ENCODE peak calls at places on chromosome 3, in eight cellular contexts. One of them, this sample, is unnamed.

GRCh38 chr3:67291287-67292252 is 293.5 kb downstream of the KBTBD8 start:
- DNase-seq in IMR-90: no peak
- DNase-seq in right lobe of liver: no peak
- DNase-seq in esophagus muscularis mucosa: no peak
- DNase-seq in HCT116: no peak
- DNase-seq in A549: no peak
- DNase-seq in uterus: no peak
- DNase-seq in Peyer's patch: no peak
- DNase-seq in this sample: no peak

GRCh38 chr3:86594838-86595237 is 396.1 kb downstream of the VGLL3 start:
- DNase-seq in A549: no peak
- DNase-seq in IMR-90: no peak
- DNase-seq in esophagus muscularis mucosa: no peak
- DNase-seq in uterus: no peak
- DNase-seq in Peyer's patch: no peak
- DNase-seq in HCT116: no peak
- DNase-seq in right lobe of liver: no peak
- DNase-seq in this sample: no peak

GRCh38 chr3:171125010-171125409 is 98.5 kb upstream of the SLC2A2 start:
- DNase-seq in IMR-90: peak; percentile 51
- DNase-seq in esophagus muscularis mucosa: no peak
- DNase-seq in Peyer's patch: no peak
- DNase-seq in A549: no peak
- DNase-seq in HCT116: no peak
- DNase-seq in right lobe of liver: no peak
- DNase-seq in uterus: no peak
- DNase-seq in this sample: no peak

GRCh38 chr3:46895761-46896160 is 18.2 kb downstream of the PTH1R start:
- DNase-seq in HCT116: no peak
- DNase-seq in A549: no peak
- DNase-seq in IMR-90: no peak
- DNase-seq in Peyer's patch: no peak
- DNase-seq in right lobe of liver: no peak
- DNase-seq in uterus: no peak
- DNase-seq in esophagus muscularis mucosa: no peak
- DNase-seq in this sample: no peak

GRCh38 chr3:13544293-13544831 is 4.6 kb upstream of the FBLN2 start:
- DNase-seq in esophagus muscularis mucosa: no peak
- DNase-seq in A549: peak; percentile 38
- DNase-seq in HCT116: no peak
- DNase-seq in right lobe of liver: no peak
- DNase-seq in IMR-90: peak; percentile 78
- DNase-seq in uterus: no peak
- DNase-seq in Peyer's patch: no peak
- DNase-seq in this sample: no peak

GRCh38 chr3:123453675-123454074 is 4.8 kb upstream of the ADCY5 start:
- DNase-seq in Peyer's patch: no peak
- DNase-seq in uterus: no peak
- DNase-seq in right lobe of liver: no peak
- DNase-seq in HCT116: no peak
- DNase-seq in IMR-90: no peak
- DNase-seq in esophagus muscularis mucosa: no peak
- DNase-seq in A549: no peak
- DNase-seq in this sample: no peak

GRCh38 chr3:20958161-20958560 is 772.2 kb upstream of the SGO1 start:
- DNase-seq in HCT116: no peak
- DNase-seq in uterus: no peak
- DNase-seq in A549: no peak
- DNase-seq in Peyer's patch: no peak
- DNase-seq in right lobe of liver: no peak
- DNase-seq in IMR-90: no peak
- DNase-seq in esophagus muscularis mucosa: no peak
- DNase-seq in this sample: no peak

GRCh38 chr3:38487323-38487722 is 8.8 kb upstream of the EXOG start:
- DNase-seq in uterus: no peak
- DNase-seq in HCT116: no peak
- DNase-seq in esophagus muscularis mucosa: no peak
- DNase-seq in IMR-90: no peak
- DNase-seq in right lobe of liver: no peak
- DNase-seq in Peyer's patch: no peak
- DNase-seq in A549: no peak
- DNase-seq in this sample: no peak

GRCh38 chr3:186105543-186105942 is 3.3 kb downstream of the ETV5 start:
- DNase-seq in IMR-90: no peak
- DNase-seq in HCT116: no peak
- DNase-seq in Peyer's patch: no peak
- DNase-seq in esophagus muscularis mucosa: no peak
- DNase-seq in uterus: no peak
- DNase-seq in A549: no peak
- DNase-seq in right lobe of liver: no peak
- DNase-seq in this sample: no peak

GRCh38 chr3:68972358-68972979 is 40.1 kb upstream of the TAFA4 start:
- DNase-seq in IMR-90: peak; percentile 51
- DNase-seq in HCT116: peak; percentile 44
- DNase-seq in Peyer's patch: no peak
- DNase-seq in esophagus muscularis mucosa: peak; percentile 75
- DNase-seq in right lobe of liver: peak; percentile 59
- DNase-seq in uterus: peak; percentile 16
- DNase-seq in A549: peak; percentile 60
- DNase-seq in this sample: no peak

GRCh38 chr3:29412117-29412516 is 131.2 kb downstream of the RBMS3 start:
- DNase-seq in uterus: no peak
- DNase-seq in right lobe of liver: no peak
- DNase-seq in IMR-90: peak; percentile 45
- DNase-seq in A549: no peak
- DNase-seq in esophagus muscularis mucosa: no peak
- DNase-seq in HCT116: no peak
- DNase-seq in Peyer's patch: no peak
- DNase-seq in this sample: no peak

GRCh38 chr3:69872783-69873378 is 126.7 kb upstream of the SAMMSON start:
- DNase-seq in IMR-90: peak; percentile 60
- DNase-seq in right lobe of liver: no peak
- DNase-seq in uterus: no peak
- DNase-seq in HCT116: no peak
- DNase-seq in esophagus muscularis mucosa: no peak
- DNase-seq in A549: no peak
- DNase-seq in Peyer's patch: no peak
- DNase-seq in this sample: no peak

GRCh38 chr3:131107637-131108433 is 81.2 kb downstream of the NEK11 start:
- DNase-seq in A549: peak; percentile 12
- DNase-seq in esophagus muscularis mucosa: no peak
- DNase-seq in IMR-90: no peak
- DNase-seq in right lobe of liver: no peak
- DNase-seq in uterus: no peak
- DNase-seq in HCT116: no peak
- DNase-seq in Peyer's patch: no peak
- DNase-seq in this sample: no peak

GRCh38 chr3:147618636-147619035 is 209.5 kb downstream of the ZIC1 start:
- DNase-seq in uterus: no peak
- DNase-seq in IMR-90: no peak
- DNase-seq in esophagus muscularis mucosa: no peak
- DNase-seq in HCT116: no peak
- DNase-seq in A549: no peak
- DNase-seq in Peyer's patch: no peak
- DNase-seq in right lobe of liver: no peak
- DNase-seq in this sample: no peak

GRCh38 chr3:183181606-183182005 is 19.1 kb upstream of the LAMP3 start:
- DNase-seq in right lobe of liver: peak; percentile 39
- DNase-seq in A549: no peak
- DNase-seq in uterus: no peak
- DNase-seq in IMR-90: no peak
- DNase-seq in Peyer's patch: no peak
- DNase-seq in HCT116: no peak
- DNase-seq in esophagus muscularis mucosa: no peak
- DNase-seq in this sample: peak; percentile 32

GRCh38 chr3:79672075-79672474 is 95.7 kb downstream of the ROBO1 start:
- DNase-seq in A549: no peak
- DNase-seq in HCT116: no peak
- DNase-seq in Peyer's patch: no peak
- DNase-seq in uterus: no peak
- DNase-seq in esophagus muscularis mucosa: no peak
- DNase-seq in right lobe of liver: no peak
- DNase-seq in IMR-90: no peak
- DNase-seq in this sample: no peak

GRCh38 chr3:108598375-108598774 is 8.9 kb downstream of the DZIP3 start:
- DNase-seq in IMR-90: no peak
- DNase-seq in right lobe of liver: no peak
- DNase-seq in HCT116: no peak
- DNase-seq in A549: no peak
- DNase-seq in uterus: no peak
- DNase-seq in esophagus muscularis mucosa: no peak
- DNase-seq in Peyer's patch: no peak
- DNase-seq in this sample: no peak
- TF ChIP-seq POLR2A in IMR-90: no peak
- TF ChIP-seq POLR2A in right lobe of liver: no peak
- TF ChIP-seq POLR2A in HCT116: no peak
- TF ChIP-seq POLR2A in A549: no peak
- TF ChIP-seq POLR2A in uterus: no peak
- TF ChIP-seq POLR2A in esophagus muscularis mucosa: no peak
- TF ChIP-seq POLR2A in Peyer's patch: no peak
- TF ChIP-seq POLR2A in this sample: no peak

GRCh38 chr3:541328-541727 is 344.8 kb downstream of the CHL1 start:
- DNase-seq in esophagus muscularis mucosa: no peak
- DNase-seq in IMR-90: no peak
- DNase-seq in HCT116: no peak
- DNase-seq in right lobe of liver: no peak
- DNase-seq in A549: no peak
- DNase-seq in uterus: peak; percentile 65
- DNase-seq in Peyer's patch: no peak
- DNase-seq in this sample: no peak

GRCh38 chr3:535566-536416 is 339.2 kb downstream of the CHL1 start:
- DNase-seq in A549: peak; percentile 3
- DNase-seq in Peyer's patch: no peak
- DNase-seq in esophagus muscularis mucosa: no peak
- DNase-seq in IMR-90: peak; percentile 11
- DNase-seq in right lobe of liver: no peak
- DNase-seq in uterus: no peak
- DNase-seq in HCT116: no peak
- DNase-seq in this sample: peak; percentile 92

GRCh38 chr3:542030-542429 is 345.5 kb downstream of the CHL1 start:
- DNase-seq in HCT116: no peak
- DNase-seq in A549: no peak
- DNase-seq in esophagus muscularis mucosa: no peak
- DNase-seq in uterus: no peak
- DNase-seq in right lobe of liver: no peak
- DNase-seq in IMR-90: no peak
- DNase-seq in Peyer's patch: no peak
- DNase-seq in this sample: no peak

GRCh38 chr3:536417-536813 is 339.9 kb downstream of the CHL1 start:
- DNase-seq in A549: no peak
- DNase-seq in Peyer's patch: no peak
- DNase-seq in IMR-90: no peak
- DNase-seq in uterus: no peak
- DNase-seq in HCT116: no peak
- DNase-seq in right lobe of liver: no peak
- DNase-seq in esophagus muscularis mucosa: no peak
- DNase-seq in this sample: no peak
- H3K9me3 ChIP-seq in A549: no peaks in the 10 kb centered on the region
- H3K9me3 ChIP-seq in Peyer's patch: no peaks in the 10 kb centered on the region
- H3K9me3 ChIP-seq in IMR-90: peaks cover 1% of the 10 kb centered on the region
- H3K9me3 ChIP-seq in uterus: no peaks in the 10 kb centered on the region
- H3K9me3 ChIP-seq in HCT116: peaks cover 10% of the 10 kb centered on the region
- H3K9me3 ChIP-seq in right lobe of liver: no peaks in the 10 kb centered on the region
- H3K9me3 ChIP-seq in esophagus muscularis mucosa: peaks cover 2% of the 10 kb centered on the region
- H3K9me3 ChIP-seq in this sample: no peaks in the 10 kb centered on the region

GRCh38 chr3:49173116-49173791 is 1.9 kb downstream of the KLHDC8B start:
- DNase-seq in right lobe of liver: peak; percentile 67
- DNase-seq in esophagus muscularis mucosa: no peak
- DNase-seq in IMR-90: no peak
- DNase-seq in uterus: peak; percentile 59
- DNase-seq in HCT116: no peak
- DNase-seq in Peyer's patch: no peak
- DNase-seq in A549: no peak
- DNase-seq in this sample: no peak

GRCh38 chr3:49175530-49175929 is 4.1 kb downstream of the KLHDC8B start:
- DNase-seq in A549: no peak
- DNase-seq in IMR-90: no peak
- DNase-seq in Peyer's patch: no peak
- DNase-seq in uterus: no peak
- DNase-seq in right lobe of liver: no peak
- DNase-seq in esophagus muscularis mucosa: no peak
- DNase-seq in HCT116: no peak
- DNase-seq in this sample: no peak

GRCh38 chr3:49172616-49173041 is 1.2 kb downstream of the KLHDC8B start:
- DNase-seq in esophagus muscularis mucosa: no peak
- DNase-seq in right lobe of liver: no peak
- DNase-seq in uterus: no peak
- DNase-seq in A549: no peak
- DNase-seq in Peyer's patch: no peak
- DNase-seq in HCT116: no peak
- DNase-seq in IMR-90: no peak
- DNase-seq in this sample: peak; percentile 76

GRCh38 chr3:49174586-49174985 is 3.2 kb downstream of the KLHDC8B start:
- DNase-seq in right lobe of liver: no peak
- DNase-seq in IMR-90: no peak
- DNase-seq in uterus: no peak
- DNase-seq in Peyer's patch: no peak
- DNase-seq in A549: no peak
- DNase-seq in esophagus muscularis mucosa: no peak
- DNase-seq in HCT116: no peak
- DNase-seq in this sample: no peak

GRCh38 chr3:49173792-49174170 is 2.4 kb downstream of the KLHDC8B start:
- DNase-seq in right lobe of liver: no peak
- DNase-seq in uterus: no peak
- DNase-seq in Peyer's patch: no peak
- DNase-seq in IMR-90: no peak
- DNase-seq in esophagus muscularis mucosa: no peak
- DNase-seq in HCT116: no peak
- DNase-seq in A549: no peak
- DNase-seq in this sample: no peak
- H3K27ac ChIP-seq in right lobe of liver: no peak overlapping the region
- H3K27ac ChIP-seq in uterus: peak overlapping the region; percentile 89
- H3K27ac ChIP-seq in Peyer's patch: peak overlapping the region; percentile 82
- H3K27ac ChIP-seq in IMR-90: peak overlapping the region; percentile 14
- H3K27ac ChIP-seq in esophagus muscularis mucosa: peak overlapping the region; percentile 84
- H3K27ac ChIP-seq in HCT116: no peak overlapping the region
- H3K27ac ChIP-seq in A549: no peak overlapping the region
- H3K27ac ChIP-seq in this sample: peak overlapping the region; percentile 89

GRCh38 chr3:149368201-149368849 is 9.1 kb downstream of the TM4SF1 start:
- DNase-seq in HCT116: no peak
- DNase-seq in IMR-90: peak; percentile 59
- DNase-seq in uterus: no peak
- DNase-seq in esophagus muscularis mucosa: no peak
- DNase-seq in right lobe of liver: no peak
- DNase-seq in A549: peak; percentile 82
- DNase-seq in Peyer's patch: no peak
- DNase-seq in this sample: no peak

GRCh38 chr3:149369991-149370866 is 7.2 kb downstream of the TM4SF1 start:
- DNase-seq in right lobe of liver: no peak
- DNase-seq in uterus: no peak
- DNase-seq in esophagus muscularis mucosa: no peak
- DNase-seq in Peyer's patch: no peak
- DNase-seq in A549: peak; percentile 58
- DNase-seq in IMR-90: peak; percentile 49
- DNase-seq in HCT116: no peak
- DNase-seq in this sample: no peak

GRCh38 chr3:149371001-149371722 is 6.3 kb downstream of the TM4SF1 start:
- DNase-seq in uterus: no peak
- DNase-seq in IMR-90: peak; percentile 72
- DNase-seq in HCT116: no peak
- DNase-seq in right lobe of liver: no peak
- DNase-seq in esophagus muscularis mucosa: no peak
- DNase-seq in Peyer's patch: no peak
- DNase-seq in A549: peak; percentile 74
- DNase-seq in this sample: no peak

GRCh38 chr3:149367021-149367840 is 10.2 kb downstream of the TM4SF1 start:
- DNase-seq in esophagus muscularis mucosa: no peak
- DNase-seq in Peyer's patch: no peak
- DNase-seq in IMR-90: peak; percentile 76
- DNase-seq in A549: peak; percentile 95
- DNase-seq in right lobe of liver: no peak
- DNase-seq in HCT116: peak; percentile 95
- DNase-seq in uterus: no peak
- DNase-seq in this sample: no peak

GRCh38 chr3:149368850-149369497 is 8.5 kb downstream of the TM4SF1 start:
- DNase-seq in Peyer's patch: no peak
- DNase-seq in IMR-90: no peak
- DNase-seq in uterus: no peak
- DNase-seq in right lobe of liver: no peak
- DNase-seq in HCT116: no peak
- DNase-seq in esophagus muscularis mucosa: no peak
- DNase-seq in A549: peak; percentile 69
- DNase-seq in this sample: no peak
- TF ChIP-seq POLR2A in Peyer's patch: no peak
- TF ChIP-seq POLR2A in IMR-90: no peak
- TF ChIP-seq POLR2A in uterus: no peak
- TF ChIP-seq POLR2A in right lobe of liver: no peak
- TF ChIP-seq POLR2A in HCT116: no peak
- TF ChIP-seq POLR2A in esophagus muscularis mucosa: no peak
- TF ChIP-seq POLR2A in A549: no peak
- TF ChIP-seq POLR2A in this sample: no peak